ENCODE peak calls at places on chromosomes 13 and 19, in ten cellular contexts. D is lung, R is cardiac muscle cell, J is heart right ventricle, O is brain microvascular endothelial cell, X is adrenal gland, V is hepatocyte, M is astrocyte, W is thoracic aorta, L is esophagus squamous epithelium. E is an unnamed sample.

GRCh38 chr19:47389150-47389556 is 30.2 kb downstream of the MEIS3 start:
- DNase-seq in D (peak; percentile 61), R (peak; percentile 18), J (no peak), O (no peak), X (peak; percentile 62), V (no peak), M (no peak), W (no peak), L (no peak), E (no peak)

GRCh38 chr13:36436811-36437210 is 4.5 kb downstream of the CCNA1 start:
- DNase-seq in D (no peak), R (no peak), J (no peak), O (no peak), X (no peak), V (no peak), M (no peak), W (no peak), L (no peak), E (no peak)

GRCh38 chr19:56111601-56112312 is 9.3 kb downstream of the ZNF787 start:
- DNase-seq in D (peak; percentile 62), R (no peak), J (peak; percentile 44), O (no peak), X (peak; percentile 86), V (no peak), M (no peak), W (no peak), L (no peak), E (peak; percentile 59)

GRCh38 chr13:34254366-34254765 is 436.4 kb downstream of the RFC3 start:
- DNase-seq in D (no peak), R (no peak), J (no peak), O (no peak), X (no peak), V (no peak), M (no peak), W (no peak), L (no peak), E (no peak)

GRCh38 chr13:48188640-48189039 is 44.4 kb upstream of the ITM2B start:
- DNase-seq in D (no peak), R (no peak), J (no peak), O (no peak), X (no peak), V (no peak), M (no peak), W (no peak), L (no peak), E (no peak)

GRCh38 chr13:101916108-101916757 is 463.8 kb downstream of the ITGBL1 start:
- DNase-seq in D (no peak), R (peak; percentile 4), J (peak; percentile 40), O (peak; percentile 4), X (peak; percentile 72), V (peak; percentile 43), M (no peak), W (no peak), L (no peak), E (peak; percentile 57)

GRCh38 chr13:45587897-45588296 is 27.6 kb downstream of the ERICH6B start:
- DNase-seq in D (no peak), R (no peak), J (no peak), O (no peak), X (no peak), V (no peak), M (no peak), W (no peak), L (no peak), E (no peak)

GRCh38 chr13:93450226-93450625 is 223.6 kb downstream of the GPC6 start:
- DNase-seq in D (no peak), R (peak; percentile 80), J (no peak), O (no peak), X (no peak), V (no peak), M (peak; percentile 75), W (no peak), L (no peak), E (no peak)

GRCh38 chr13:93180376-93180966 is 46.1 kb upstream of the GPC6 start:
- DNase-seq in D (no peak), R (peak; percentile 88), J (no peak), O (no peak), X (no peak), V (no peak), M (peak; percentile 96), W (no peak), L (no peak), E (no peak)

GRCh38 chr19:19316082-19316481 is 4.2 kb downstream of the SUGP1 start:
- DNase-seq in D (no peak), R (no peak), J (no peak), O (no peak), X (no peak), V (no peak), M (no peak), W (no peak), L (no peak), E (no peak)

GRCh38 chr19:19321143-19321577 is 531 bp downstream of the MAU2 start:
- DNase-seq in D (no peak), R (no peak), J (no peak), O (no peak), X (no peak), V (peak; percentile 41), M (no peak), W (no peak), L (no peak), E (no peak)

GRCh38 chr19:19324059-19324755 is 3.6 kb downstream of the MAU2 start:
- DNase-seq in D (no peak), R (no peak), J (no peak), O (no peak), X (no peak), V (no peak), M (no peak), W (no peak), L (no peak), E (no peak)

GRCh38 chr19:19319725-19320361 is 466 bp downstream of the SUGP1 start:
- DNase-seq in D (no peak), R (no peak), J (no peak), O (no peak), X (no peak), V (no peak), M (no peak), W (no peak), L (no peak), E (no peak)

GRCh38 chr19:19320362-19321142 is at the start of the genes MAU2 and SUGP1:
- DNase-seq in D (peak; percentile 89), R (peak; percentile 94), J (peak; percentile 88), O (peak; percentile 84), X (peak; percentile 94), V (peak; percentile 95), M (peak; percentile 80), W (peak; percentile 63), L (peak; percentile 68), E (peak; percentile 89)
- TF ChIP-seq CTCF in D (peak; percentile 21), R (peak; percentile 36), J (peak; percentile 27), O (peak; percentile 40), X (peak; percentile 38), V (peak; percentile 26), M (no peak), W (peak; percentile 49), L (peak; percentile 52), E (peak; percentile 61)

DNA sequence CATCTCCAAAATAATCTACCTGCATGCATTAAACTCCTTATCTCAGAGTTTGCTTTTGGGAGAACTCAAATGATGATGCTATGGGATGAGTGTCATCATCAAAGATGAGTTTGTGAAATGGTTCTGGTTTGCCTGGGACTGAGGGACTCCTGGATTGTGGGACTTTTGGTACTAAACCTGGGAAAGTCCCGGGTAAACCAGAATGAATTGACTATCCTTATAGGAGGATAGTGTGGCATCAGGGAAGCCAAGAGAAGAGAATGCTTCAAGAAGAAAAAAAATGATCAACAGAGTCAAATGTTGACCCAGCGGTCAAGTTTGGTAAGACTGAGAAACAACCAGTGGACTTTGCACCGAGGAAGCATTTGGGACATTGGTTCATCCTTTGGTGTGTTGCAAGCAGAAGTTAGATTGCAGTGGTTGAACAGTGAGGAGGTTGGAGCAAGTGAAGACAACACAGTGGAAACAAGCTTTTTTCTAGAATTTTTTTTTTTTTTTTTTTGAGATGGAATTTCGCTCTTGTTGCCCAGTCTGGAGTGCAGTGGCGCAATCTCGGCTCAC is 33.5 kb downstream of the CLEC17A start:
- DNase-seq in D (no peak), R (no peak), J (no peak), O (no peak), X (no peak), V (no peak), M (no peak), W (no peak), L (no peak), E (no peak)
- H3K27me3 ChIP-seq in D (no peaks in the 10 kb centered on the region), R (no peaks in the 10 kb centered on the region), J (no peaks in the 10 kb centered on the region), O (no peaks in the 10 kb centered on the region), X (no peaks in the 10 kb centered on the region), V (no peaks in the 10 kb centered on the region), M (no peaks in the 10 kb centered on the region), W (no peaks in the 10 kb centered on the region), L (no peaks in the 10 kb centered on the region), E (no peaks in the 10 kb centered on the region)

GRCh38 chr19:29667941-29668340 is 2.7 kb downstream of the PLEKHF1 start:
- DNase-seq in D (no peak), R (no peak), J (no peak), O (no peak), X (no peak), V (no peak), M (no peak), W (no peak), L (no peak), E (no peak)
- H3K27ac ChIP-seq in D (peak overlapping the region; percentile 4), R (no peak overlapping the region), J (peak overlapping the region; percentile 88), O (no peak overlapping the region), X (no peak overlapping the region), V (no peak overlapping the region), M (no peak overlapping the region), W (peak overlapping the region; percentile 95), L (peak overlapping the region; percentile 85), E (no peak overlapping the region)

DNA sequence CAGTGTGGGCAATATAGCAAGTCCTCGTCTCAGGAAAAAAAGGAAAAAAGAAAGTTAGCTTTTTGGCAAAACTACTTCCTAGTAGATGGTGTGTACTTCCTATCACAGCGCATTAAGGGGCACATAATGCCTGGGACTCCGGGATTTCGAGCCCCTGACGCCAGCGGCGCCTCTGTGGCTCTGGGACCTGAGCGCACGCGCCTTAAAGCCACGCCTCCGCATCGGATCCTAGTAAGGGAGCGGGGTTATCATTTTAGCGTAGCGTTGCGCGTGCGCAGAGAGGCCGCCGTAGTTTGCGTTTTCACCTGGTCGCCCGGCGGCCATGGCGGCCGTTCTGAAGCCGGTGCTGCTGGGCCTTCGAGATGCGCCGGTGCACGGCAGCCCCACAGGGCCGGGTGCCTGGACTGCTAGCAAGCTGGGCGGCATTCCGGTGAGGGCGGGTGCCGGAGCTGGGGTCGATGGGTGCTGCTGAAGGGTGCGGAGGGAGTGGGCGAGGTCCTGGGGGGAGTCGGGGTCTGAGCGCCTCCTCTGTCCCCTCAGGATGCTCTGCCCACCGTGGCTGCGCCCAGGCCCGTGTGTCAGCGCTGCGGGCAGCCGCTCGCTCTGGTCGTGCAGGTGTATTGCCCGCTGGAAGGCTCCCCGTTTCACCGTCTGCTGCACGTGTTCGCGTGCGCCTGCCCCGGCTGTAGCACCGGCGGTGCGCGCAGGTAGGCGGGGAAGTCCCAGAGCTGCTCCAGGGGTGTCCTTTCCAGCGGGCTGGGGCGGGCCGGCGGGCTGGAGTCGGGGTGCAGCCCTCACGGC is at the start of gene PDCD2L:
- DNase-seq in D (peak; percentile 91), R (peak; percentile 88), J (peak; percentile 94), O (peak; percentile 79), X (peak; percentile 96), V (peak; percentile 96), M (peak; percentile 65), W (peak; percentile 78), L (peak; percentile 34), E (peak; percentile 88)
- TF ChIP-seq CTCF in D (no peak), R (no peak), J (no peak), O (no peak), X (no peak), V (no peak), M (no peak), W (no peak), L (no peak), E (peak; percentile 20)

E was measured in dorsolateral prefrontal cortex.